ENCODE peak calls at places on chromosome 9, in ten cellular contexts. R is activated B cell treated with CpG ODN at 0.5 μM for 24 hours, O is HFF-Myc, P is posterior cingulate gyrus, D is fibroblast of the aortic adventitia, N is globus pallidus, U is posterior vena cava, B is KG1, E is caudate nucleus, V is mucosa of descending colon. S is an unnamed sample.
A peak's percentile ranks its signal among the peaks of the same experiment; 100 is the strongest.

GRCh38 chr9:95125652-95126051 is 191.9 kb downstream of the FANCC start:
- DNase-seq in V (no peak), E (no peak), P (no peak), R (no peak), D (no peak), U (no peak), B (no peak), N (no peak), O (no peak), S (no peak)

GRCh38 chr9:93965830-93966577 is 10.8 kb upstream of the BARX1 start:
- DNase-seq in V (no peak), R (no peak), E (no peak), O (no peak), N (no peak), D (no peak), U (peak; percentile 78), B (no peak), P (no peak), S (no peak)

GRCh38 chr9:132732326-132732725 is 62.1 kb downstream of the GTF3C4 start:
- DNase-seq in B (no peak), D (no peak), E (no peak), V (no peak), N (no peak), R (no peak), O (no peak), U (no peak), P (no peak), S (no peak)

GRCh38 chr9:77820293-77820954 is 172.3 kb upstream of the GNA14 start:
- DNase-seq in O (peak; percentile 12), P (no peak), N (no peak), U (no peak), R (no peak), B (no peak), E (no peak), D (peak; percentile 73), V (no peak), S (no peak)

GRCh38 chr9:16869961-16870605 is 387 bp downstream of the BNC2 start:
- DNase-seq in D (no peak), O (no peak), U (no peak), E (no peak), V (peak; percentile 23), N (no peak), R (no peak), B (no peak), P (peak; percentile 68), S (no peak)

GRCh38 chr9:136725612-136726011 is 13.2 kb downstream of the DIPK1B start:
- DNase-seq in N (no peak), B (no peak), P (no peak), O (no peak), D (no peak), U (no peak), V (no peak), E (no peak), R (no peak), S (no peak)

GRCh38 chr9:94655739-94656138 is 16.4 kb upstream of the FBP1 start:
- DNase-seq in U (no peak), D (no peak), R (no peak), P (no peak), V (no peak), E (no peak), O (no peak), N (no peak), B (no peak), S (no peak)

GRCh38 chr9:124707667-124708066 is 63.4 kb downstream of the NR6A1 start:
- DNase-seq in E (no peak), B (no peak), V (no peak), U (no peak), O (no peak), R (no peak), N (no peak), P (no peak), D (no peak), S (no peak)

GRCh38 chr9:32631991-32632390 is 3.5 kb downstream of the TAF1L start:
- DNase-seq in E (no peak), P (no peak), V (no peak), U (no peak), D (no peak), B (no peak), O (no peak), N (no peak), R (no peak), S (no peak)

GRCh38 chr9:122051401-122052346 is 41.4 kb downstream of the TTLL11 start:
- DNase-seq in P (no peak), V (no peak), U (no peak), O (no peak), N (no peak), D (peak; percentile 18), B (no peak), R (no peak), E (no peak), S (no peak)

GRCh38 chr9:105330201-105330600 is 85.8 kb downstream of the SLC44A1 start:
- DNase-seq in D (peak; percentile 15), R (no peak), V (no peak), O (no peak), N (no peak), U (no peak), E (no peak), P (no peak), B (no peak), S (no peak)

GRCh38 chr9:125401317-125401716 is 139.7 kb downstream of the GAPVD1 start:
- DNase-seq in E (no peak), R (no peak), P (no peak), V (no peak), N (no peak), B (no peak), D (no peak), U (no peak), O (no peak), S (no peak)

GRCh38 chr9:102778756-102779155 is 216.4 kb upstream of the CYLC2 start:
- DNase-seq in U (no peak), N (no peak), E (no peak), R (no peak), P (no peak), D (no peak), V (no peak), O (no peak), B (no peak), S (no peak)

GRCh38 chr9:35257986-35258664 is 96.3 kb downstream of the UNC13B start:
- DNase-seq in U (no peak), E (no peak), N (no peak), O (no peak), P (no peak), R (no peak), D (no peak), V (no peak), B (no peak), S (no peak)